ENCODE peak calls at places on chromosomes 4 and X, in nine cellular contexts. G is activated CD4-positive, alpha-beta T cell treated with anti-CD3 and anti-CD28 coated beads, Interleukin-2, amount 50 U/mL, for 1 hour; C is RWPE1; O is Calu3; M is T follicular helper cell; L is RKO; F is left cardiac atrium; H is naive thymus-derived CD8-positive, alpha-beta T cell; I is MG63. Q is an unnamed sample.

GRCh38 chrX:10016516-10017132 is 49.5 kb downstream of the CLDN34 start:
- DNase-seq in F (no peak), C (no peak), G (no peak), M (no peak), I (no peak), H (no peak), L (no peak), O (no peak), Q (peak; percentile 50)

GRCh38 chr4:186651181-186651603 is 72.5 kb downstream of the FAT1 start:
- DNase-seq in M (no peak), O (no peak), F (no peak), G (no peak), I (no peak), C (no peak), L (no peak), H (no peak), Q (no peak)

GRCh38 chr4:38231626-38232025 is 271.4 kb downstream of the PTTG2 start:
- DNase-seq in L (no peak), F (no peak), H (no peak), M (no peak), I (no peak), C (no peak), G (no peak), O (no peak), Q (no peak)

GRCh38 chr4:15964159-15964558 is 1.2 kb upstream of the FGFBP2 start:
- DNase-seq in C (no peak), I (no peak), O (peak; percentile 6), M (no peak), H (no peak), F (no peak), L (no peak), G (no peak), Q (no peak)

GRCh38 chr4:87093443-87094123 is 126.8 kb downstream of the KLHL8 start:
- DNase-seq in H (peak; percentile 51), C (peak; percentile 69), L (peak; percentile 69), O (peak; percentile 25), I (no peak), F (no peak), G (peak; percentile 34), M (peak; percentile 6), Q (peak; percentile 75)

GRCh38 chr4:2407991-2408342 is 10.5 kb downstream of the ZFYVE28 start:
- DNase-seq in F (no peak), I (no peak), O (no peak), G (no peak), M (no peak), L (no peak), H (no peak), C (no peak), Q (no peak)

GRCh38 chr4:114021445-114021844 is 42.0 kb upstream of the ARSJ start:
- DNase-seq in L (no peak), C (no peak), G (no peak), O (no peak), F (no peak), H (no peak), I (no peak), M (no peak), Q (no peak)

GRCh38 chrX:65009459-65009858 is 33.2 kb upstream of the ZC4H2 start:
- DNase-seq in L (no peak), H (no peak), O (no peak), C (no peak), F (no peak), M (no peak), G (no peak), I (no peak), Q (no peak)

GRCh38 chr4:100289530-100289888 is 99.2 kb upstream of the DDIT4L start:
- DNase-seq in C (no peak), I (no peak), H (no peak), M (no peak), G (no peak), L (no peak), O (no peak), F (no peak), Q (no peak)

GRCh38 chr4:24404281-24404680 is 180.1 kb downstream of the DHX15 start:
- DNase-seq in I (no peak), C (no peak), O (no peak), F (no peak), L (no peak), M (no peak), H (no peak), G (no peak), Q (no peak)

GRCh38 chrX:150257348-150258175 is 105.6 kb upstream of the MAMLD1 start:
- DNase-seq in I (no peak), C (no peak), F (no peak), L (no peak), H (no peak), O (no peak), G (no peak), M (no peak), Q (no peak)

GRCh38 chr4:113878718-113879117 is 100.7 kb downstream of the ARSJ start:
- DNase-seq in O (peak; percentile 27), L (peak; percentile 49), G (no peak), F (no peak), C (no peak), I (peak; percentile 9), H (no peak), M (no peak), Q (peak; percentile 25)

GRCh38 chr4:145034727-145035211 is 63.2 kb downstream of the ANAPC10 start:
- DNase-seq in O (no peak), G (no peak), F (no peak), I (no peak), M (no peak), H (no peak), C (peak; percentile 12), L (peak; percentile 63), Q (peak; percentile 83)